ENCODE peak calls at places on chromosomes 5 and 9, in four cellular contexts. W is CD4-positive, alpha-beta memory T cell; B is fibroblast of pulmonary artery; V is spleen. S is an unnamed sample.

GRCh38 chr5:111739423-111739822 is 17.6 kb downstream of the NREP start:
- DNase-seq in W (no peak), B (no peak), V (no peak), S (no peak)

GRCh38 chr5:175015028-175015427 is 290.6 kb downstream of the MSX2 start:
- DNase-seq in W (no peak), B (no peak), V (no peak), S (no peak)

GRCh38 chr9:76333964-76334363 is 60.3 kb downstream of the RFK start:
- DNase-seq in W (no peak), B (no peak), V (no peak), S (no peak)

GRCh38 chr9:124392855-124393460 is 22.3 kb downstream of the PSMB7 start:
- DNase-seq in W (no peak), B (peak; percentile 69), V (no peak), S (no peak)

GRCh38 chr5:89313044-89313443 is 430.1 kb upstream of the MEF2C start:
- DNase-seq in W (no peak), B (peak; percentile 24), V (no peak), S (no peak)

GRCh38 chr5:72494700-72495124 is 12.5 kb downstream of the ZNF366 start:
- DNase-seq in W (no peak), B (peak; percentile 46), V (no peak), S (no peak)

GRCh38 chr9:98538626-98539031 is 170.1 kb downstream of the GABBR2 start:
- DNase-seq in W (no peak), B (no peak), V (no peak), S (no peak)

GRCh38 chr9:5953743-5954707 is 61.4 kb downstream of the RANBP6 start:
- DNase-seq in W (no peak), B (peak; percentile 28), V (no peak), S (no peak)

DNA sequence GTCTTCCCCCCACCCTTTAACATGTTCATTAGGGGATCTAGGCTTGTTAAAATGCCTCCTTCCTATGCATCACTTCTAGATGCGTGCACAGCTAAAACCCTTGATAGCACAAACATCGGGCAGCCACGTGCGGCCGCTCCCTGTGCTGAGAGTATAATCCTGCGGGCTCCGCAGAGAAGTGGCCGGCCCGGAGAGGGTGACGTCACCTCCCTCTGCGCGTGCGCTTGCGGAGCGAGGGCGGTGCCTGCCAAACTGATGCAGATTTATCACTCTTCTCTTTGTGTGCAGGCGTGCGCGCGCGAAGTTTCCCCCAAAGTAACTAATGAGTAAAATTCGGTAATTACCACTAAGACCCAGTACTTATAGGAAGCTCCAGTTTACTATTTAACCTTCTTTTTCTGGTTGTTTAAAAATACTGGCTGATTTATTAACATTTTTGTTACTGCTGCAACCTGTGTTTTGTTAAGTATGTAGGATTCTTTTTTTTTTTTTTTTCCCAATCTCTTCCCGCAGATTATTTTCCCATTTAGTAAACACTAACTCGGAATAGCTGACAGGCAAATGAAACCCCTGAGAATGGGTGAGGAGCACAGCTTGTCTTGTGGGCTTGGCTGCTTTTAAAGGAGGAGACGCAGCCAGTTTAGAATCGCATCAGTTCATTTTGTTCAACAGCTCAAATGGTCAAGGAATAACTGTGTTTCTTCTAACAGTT is 121.6 kb downstream of the TRIO start:
- DNase-seq in W (peak; percentile 29), B (peak; percentile 92), V (peak; percentile 96), S (no peak)
- H3K4me3 ChIP-seq in W (no peak overlapping the region), B (peak overlapping the region; percentile 43), V (no peak overlapping the region), S (no peak overlapping the region)

DNA sequence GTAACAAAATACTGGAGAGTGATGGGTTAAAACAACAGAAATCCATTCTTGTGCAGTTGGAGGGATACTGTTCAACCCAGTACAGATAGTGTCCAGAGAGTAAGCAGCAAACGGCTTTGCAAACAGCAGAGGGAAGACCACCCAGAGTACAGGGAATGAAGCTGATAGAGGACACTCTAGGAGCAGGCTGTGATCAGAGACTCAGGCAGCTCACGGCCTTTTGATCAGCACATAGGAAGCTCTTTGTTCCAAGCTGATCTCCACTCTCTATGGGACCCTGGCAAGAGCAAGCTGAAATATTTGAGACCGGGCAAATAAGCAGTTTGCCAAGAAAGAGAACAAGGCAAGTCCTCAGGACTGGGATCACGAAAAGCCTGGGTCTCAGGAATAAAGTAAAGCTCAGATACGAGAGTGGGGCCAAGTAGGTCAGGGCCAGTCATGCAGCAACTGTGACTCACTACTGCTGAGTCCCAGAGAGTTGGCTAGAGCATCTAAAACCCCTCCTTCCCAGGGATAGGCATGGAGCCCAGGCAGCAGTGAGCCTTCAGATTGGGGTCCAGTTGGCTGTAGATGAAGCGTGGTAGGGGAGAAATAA is 52.4 kb downstream of the MELK start:
- DNase-seq in W (no peak), B (peak; percentile 71), V (no peak), S (no peak)
- H3K4me3 ChIP-seq in W (no peak overlapping the region), B (no peak overlapping the region), V (no peak overlapping the region), S (no peak overlapping the region)

GRCh38 chr9:22683393-22684075 is 236.9 kb downstream of the DMRTA1 start:
- DNase-seq in W (no peak), B (no peak), V (no peak), S (no peak)
- H3K4me3 ChIP-seq in W (no peak overlapping the region), B (no peak overlapping the region), V (no peak overlapping the region), S (no peak overlapping the region)

GRCh38 chr9:89743576-89744254 is 138.9 kb downstream of the GADD45G start:
- DNase-seq in W (peak; percentile 68), B (no peak), V (no peak), S (peak; percentile 6)
- H3K4me3 ChIP-seq in W (no peak overlapping the region), B (no peak overlapping the region), V (no peak overlapping the region), S (peak overlapping the region; percentile 39)

GRCh38 chr5:56816546-56817081 is 1.3 kb downstream of the MAP3K1 start:
- DNase-seq in W (peak; percentile 61), B (peak; percentile 49), V (peak; percentile 93), S (peak; percentile 57)
- H3K4me3 ChIP-seq in W (peak overlapping the region; percentile 80), B (peak overlapping the region; percentile 74), V (peak overlapping the region; percentile 89), S (peak overlapping the region; percentile 83)

S was measured in effector memory CD4-positive, alpha-beta T cell.